ENCODE peak calls at places on chromosome 1, in ten cellular contexts. One of them, this sample, is unnamed.
A peak's percentile ranks its signal among the peaks of the same experiment; 100 is the strongest.

GRCh38 chr1:54275349-54275748 is 75.4 kb downstream of the MRPL37 start:
- DNase-seq in body of pancreas: peak; percentile 58
- DNase-seq in testis: peak; percentile 61
- DNase-seq in Peyer's patch: no peak
- DNase-seq in heart left ventricle: peak; percentile 76
- DNase-seq in tibial nerve: peak; percentile 49
- DNase-seq in esophagus squamous epithelium: no peak
- DNase-seq in suprapubic skin: peak; percentile 87
- DNase-seq in uterus: peak; percentile 80
- DNase-seq in stomach: peak; percentile 72
- DNase-seq in this sample: peak; percentile 42

GRCh38 chr1:107661142-107661541 is 303.8 kb downstream of the VAV3 start:
- DNase-seq in body of pancreas: no peak
- DNase-seq in testis: no peak
- DNase-seq in Peyer's patch: no peak
- DNase-seq in heart left ventricle: no peak
- DNase-seq in tibial nerve: no peak
- DNase-seq in esophagus squamous epithelium: no peak
- DNase-seq in suprapubic skin: no peak
- DNase-seq in uterus: no peak
- DNase-seq in stomach: no peak
- DNase-seq in this sample: no peak

GRCh38 chr1:39183503-39184353 is 20.8 kb upstream of the MACF1 start:
- DNase-seq in body of pancreas: peak; percentile 55
- DNase-seq in testis: peak; percentile 36
- DNase-seq in Peyer's patch: peak; percentile 69
- DNase-seq in heart left ventricle: peak; percentile 33
- DNase-seq in tibial nerve: no peak
- DNase-seq in esophagus squamous epithelium: peak; percentile 22
- DNase-seq in suprapubic skin: peak; percentile 73
- DNase-seq in uterus: peak; percentile 46
- DNase-seq in stomach: peak; percentile 61
- DNase-seq in this sample: peak; percentile 67

GRCh38 chr1:110212165-110213142 is 2.3 kb downstream of the KCNC4 start:
- DNase-seq in body of pancreas: no peak
- DNase-seq in testis: no peak
- DNase-seq in Peyer's patch: no peak
- DNase-seq in heart left ventricle: no peak
- DNase-seq in tibial nerve: no peak
- DNase-seq in esophagus squamous epithelium: no peak
- DNase-seq in suprapubic skin: no peak
- DNase-seq in uterus: peak; percentile 45
- DNase-seq in stomach: no peak
- DNase-seq in this sample: no peak

GRCh38 chr1:115537415-115537814 is 104.4 kb upstream of the VANGL1 start:
- DNase-seq in body of pancreas: no peak
- DNase-seq in testis: no peak
- DNase-seq in Peyer's patch: no peak
- DNase-seq in heart left ventricle: no peak
- DNase-seq in tibial nerve: no peak
- DNase-seq in esophagus squamous epithelium: no peak
- DNase-seq in suprapubic skin: no peak
- DNase-seq in uterus: no peak
- DNase-seq in stomach: no peak
- DNase-seq in this sample: no peak

GRCh38 chr1:201461193-201461657 is 7.8 kb downstream of the PHLDA3 start:
- DNase-seq in body of pancreas: peak; percentile 18
- DNase-seq in testis: no peak
- DNase-seq in Peyer's patch: no peak
- DNase-seq in heart left ventricle: no peak
- DNase-seq in tibial nerve: no peak
- DNase-seq in esophagus squamous epithelium: no peak
- DNase-seq in suprapubic skin: peak; percentile 83
- DNase-seq in uterus: peak; percentile 79
- DNase-seq in stomach: peak; percentile 61
- DNase-seq in this sample: no peak

GRCh38 chr1:222665964-222666363 is 46.3 kb downstream of the AIDA start:
- DNase-seq in body of pancreas: no peak
- DNase-seq in testis: no peak
- DNase-seq in Peyer's patch: no peak
- DNase-seq in heart left ventricle: no peak
- DNase-seq in tibial nerve: no peak
- DNase-seq in esophagus squamous epithelium: no peak
- DNase-seq in suprapubic skin: no peak
- DNase-seq in uterus: no peak
- DNase-seq in stomach: no peak
- DNase-seq in this sample: no peak

GRCh38 chr1:27600500-27601175 is 3.3 kb downstream of the AHDC1 start:
- DNase-seq in body of pancreas: no peak
- DNase-seq in testis: no peak
- DNase-seq in Peyer's patch: no peak
- DNase-seq in heart left ventricle: no peak
- DNase-seq in tibial nerve: no peak
- DNase-seq in esophagus squamous epithelium: no peak
- DNase-seq in suprapubic skin: no peak
- DNase-seq in uterus: peak; percentile 44
- DNase-seq in stomach: no peak
- DNase-seq in this sample: no peak

GRCh38 chr1:24803987-24804530 is 58.8 kb downstream of the CLIC4 start:
- DNase-seq in body of pancreas: no peak
- DNase-seq in testis: no peak
- DNase-seq in Peyer's patch: no peak
- DNase-seq in heart left ventricle: no peak
- DNase-seq in tibial nerve: no peak
- DNase-seq in esophagus squamous epithelium: no peak
- DNase-seq in suprapubic skin: no peak
- DNase-seq in uterus: no peak
- DNase-seq in stomach: no peak
- DNase-seq in this sample: no peak

GRCh38 chr1:207056673-207057072 is 3.6 kb downstream of the PFKFB2 start:
- DNase-seq in body of pancreas: no peak
- DNase-seq in testis: no peak
- DNase-seq in Peyer's patch: peak; percentile 54
- DNase-seq in heart left ventricle: no peak
- DNase-seq in tibial nerve: no peak
- DNase-seq in esophagus squamous epithelium: no peak
- DNase-seq in suprapubic skin: no peak
- DNase-seq in uterus: no peak
- DNase-seq in stomach: peak; percentile 62
- DNase-seq in this sample: no peak

GRCh38 chr1:33918368-33918767 is 54.5 kb downstream of the HMGB4 start:
- DNase-seq in body of pancreas: no peak
- DNase-seq in testis: no peak
- DNase-seq in Peyer's patch: no peak
- DNase-seq in heart left ventricle: no peak
- DNase-seq in tibial nerve: no peak
- DNase-seq in esophagus squamous epithelium: no peak
- DNase-seq in suprapubic skin: no peak
- DNase-seq in uterus: no peak
- DNase-seq in stomach: no peak
- DNase-seq in this sample: peak; percentile 49

GRCh38 chr1:42173961-42174715 is 9.6 kb upstream of the GUCA2A start:
- DNase-seq in body of pancreas: no peak
- DNase-seq in testis: no peak
- DNase-seq in Peyer's patch: no peak
- DNase-seq in heart left ventricle: no peak
- DNase-seq in tibial nerve: no peak
- DNase-seq in esophagus squamous epithelium: no peak
- DNase-seq in suprapubic skin: no peak
- DNase-seq in uterus: no peak
- DNase-seq in stomach: no peak
- DNase-seq in this sample: no peak

GRCh38 chr1:209012443-209013196 is 570.9 kb upstream of the CAMK1G start:
- DNase-seq in body of pancreas: no peak
- DNase-seq in testis: no peak
- DNase-seq in Peyer's patch: no peak
- DNase-seq in heart left ventricle: no peak
- DNase-seq in tibial nerve: no peak
- DNase-seq in esophagus squamous epithelium: no peak
- DNase-seq in suprapubic skin: no peak
- DNase-seq in uterus: no peak
- DNase-seq in stomach: no peak
- DNase-seq in this sample: no peak

GRCh38 chr1:168535536-168535935 is 8.3 kb downstream of the XCL2 start:
- DNase-seq in body of pancreas: no peak
- DNase-seq in testis: no peak
- DNase-seq in Peyer's patch: no peak
- DNase-seq in heart left ventricle: no peak
- DNase-seq in tibial nerve: no peak
- DNase-seq in esophagus squamous epithelium: no peak
- DNase-seq in suprapubic skin: no peak
- DNase-seq in uterus: no peak
- DNase-seq in stomach: no peak
- DNase-seq in this sample: no peak

GRCh38 chr1:109425902-109426277 is 358 bp downstream of the PSMA5 start:
- DNase-seq in body of pancreas: no peak
- DNase-seq in testis: no peak
- DNase-seq in Peyer's patch: no peak
- DNase-seq in heart left ventricle: no peak
- DNase-seq in tibial nerve: no peak
- DNase-seq in esophagus squamous epithelium: no peak
- DNase-seq in suprapubic skin: no peak
- DNase-seq in uterus: no peak
- DNase-seq in stomach: peak; percentile 61
- DNase-seq in this sample: peak; percentile 54

GRCh38 chr1:204624631-204625216 is 60.8 kb downstream of the LRRN2 start:
- DNase-seq in body of pancreas: no peak
- DNase-seq in testis: peak; percentile 27
- DNase-seq in Peyer's patch: no peak
- DNase-seq in heart left ventricle: no peak
- DNase-seq in tibial nerve: no peak
- DNase-seq in esophagus squamous epithelium: no peak
- DNase-seq in suprapubic skin: no peak
- DNase-seq in uterus: no peak
- DNase-seq in stomach: no peak
- DNase-seq in this sample: no peak

GRCh38 chr1:224080082-224080774 is 33.7 kb upstream of the FBXO28 start:
- DNase-seq in body of pancreas: no peak
- DNase-seq in testis: no peak
- DNase-seq in Peyer's patch: no peak
- DNase-seq in heart left ventricle: no peak
- DNase-seq in tibial nerve: no peak
- DNase-seq in esophagus squamous epithelium: no peak
- DNase-seq in suprapubic skin: no peak
- DNase-seq in uterus: no peak
- DNase-seq in stomach: no peak
- DNase-seq in this sample: peak; percentile 23

GRCh38 chr1:183635112-183635605 is 424 bp downstream of the ARPC5 start:
- DNase-seq in body of pancreas: peak; percentile 49
- DNase-seq in testis: peak; percentile 48
- DNase-seq in Peyer's patch: peak; percentile 75
- DNase-seq in heart left ventricle: peak; percentile 48
- DNase-seq in tibial nerve: no peak
- DNase-seq in esophagus squamous epithelium: no peak
- DNase-seq in suprapubic skin: peak; percentile 81
- DNase-seq in uterus: peak; percentile 45
- DNase-seq in stomach: peak; percentile 49
- DNase-seq in this sample: peak; percentile 7

GRCh38 chr1:29852248-29852647 is 615.9 kb downstream of the PTPRU start:
- DNase-seq in body of pancreas: no peak
- DNase-seq in testis: no peak
- DNase-seq in Peyer's patch: no peak
- DNase-seq in heart left ventricle: no peak
- DNase-seq in tibial nerve: no peak
- DNase-seq in esophagus squamous epithelium: no peak
- DNase-seq in suprapubic skin: no peak
- DNase-seq in uterus: no peak
- DNase-seq in stomach: no peak
- DNase-seq in this sample: no peak

GRCh38 chr1:17671741-17672140 is 83.4 kb upstream of the ACTL8 start:
- DNase-seq in body of pancreas: no peak
- DNase-seq in testis: no peak
- DNase-seq in Peyer's patch: no peak
- DNase-seq in heart left ventricle: no peak
- DNase-seq in tibial nerve: no peak
- DNase-seq in esophagus squamous epithelium: no peak
- DNase-seq in suprapubic skin: no peak
- DNase-seq in uterus: no peak
- DNase-seq in stomach: no peak
- DNase-seq in this sample: no peak
- TF ChIP-seq POLR2A in body of pancreas: no peak
- TF ChIP-seq POLR2A in testis: no peak
- TF ChIP-seq POLR2A in Peyer's patch: no peak
- TF ChIP-seq POLR2A in heart left ventricle: no peak
- TF ChIP-seq POLR2A in tibial nerve: no peak
- TF ChIP-seq POLR2A in esophagus squamous epithelium: no peak
- TF ChIP-seq POLR2A in suprapubic skin: no peak
- TF ChIP-seq POLR2A in uterus: no peak
- TF ChIP-seq POLR2A in stomach: no peak
- TF ChIP-seq POLR2A in this sample: no peak

GRCh38 chr1:1349256-1350012 is at the start of gene DVL1:
- DNase-seq in body of pancreas: peak; percentile 68
- DNase-seq in testis: peak; percentile 60
- DNase-seq in Peyer's patch: peak; percentile 82
- DNase-seq in heart left ventricle: peak; percentile 71
- DNase-seq in tibial nerve: peak; percentile 43
- DNase-seq in esophagus squamous epithelium: no peak
- DNase-seq in suprapubic skin: no peak
- DNase-seq in uterus: peak; percentile 65
- DNase-seq in stomach: peak; percentile 61
- DNase-seq in this sample: no peak
- TF ChIP-seq POLR2A in body of pancreas: peak; percentile 16
- TF ChIP-seq POLR2A in testis: no peak
- TF ChIP-seq POLR2A in Peyer's patch: peak; percentile 63
- TF ChIP-seq POLR2A in heart left ventricle: peak; percentile 73
- TF ChIP-seq POLR2A in tibial nerve: peak; percentile 6
- TF ChIP-seq POLR2A in esophagus squamous epithelium: peak; percentile 53
- TF ChIP-seq POLR2A in suprapubic skin: no peak
- TF ChIP-seq POLR2A in uterus: peak; percentile 72
- TF ChIP-seq POLR2A in stomach: no peak
- TF ChIP-seq POLR2A in this sample: no peak

DNA sequence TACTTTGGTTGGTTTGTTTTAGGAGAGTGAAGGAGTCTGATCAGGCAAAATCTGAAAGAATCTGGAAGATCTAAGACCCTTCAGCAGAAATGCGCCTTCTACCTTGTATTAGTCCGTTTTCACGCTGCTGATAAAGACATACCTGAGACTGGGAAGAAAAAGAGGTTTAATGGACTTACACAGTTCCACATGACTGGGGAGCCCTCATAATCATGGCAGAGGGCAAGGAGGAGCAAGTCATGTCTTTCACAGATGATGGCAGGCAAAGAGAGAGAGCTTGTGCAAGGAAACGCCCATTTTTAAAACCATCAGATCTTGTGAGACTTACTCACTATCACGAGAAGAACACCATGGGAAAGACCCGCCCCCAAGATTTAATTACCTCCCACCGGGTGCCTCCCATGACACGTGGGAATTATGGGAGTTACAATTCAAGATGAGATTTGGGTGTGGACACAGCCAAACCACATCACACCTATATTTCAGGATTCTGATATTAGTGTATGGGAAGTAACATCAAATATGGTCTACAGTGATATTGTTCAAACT is 99.3 kb downstream of the GLUL start:
- DNase-seq in body of pancreas: no peak
- DNase-seq in testis: no peak
- DNase-seq in Peyer's patch: no peak
- DNase-seq in heart left ventricle: no peak
- DNase-seq in tibial nerve: no peak
- DNase-seq in esophagus squamous epithelium: no peak
- DNase-seq in suprapubic skin: no peak
- DNase-seq in uterus: no peak
- DNase-seq in stomach: no peak
- DNase-seq in this sample: no peak
- TF ChIP-seq POLR2A in body of pancreas: no peak
- TF ChIP-seq POLR2A in testis: no peak
- TF ChIP-seq POLR2A in Peyer's patch: no peak
- TF ChIP-seq POLR2A in heart left ventricle: no peak
- TF ChIP-seq POLR2A in tibial nerve: no peak
- TF ChIP-seq POLR2A in esophagus squamous epithelium: no peak
- TF ChIP-seq POLR2A in suprapubic skin: no peak
- TF ChIP-seq POLR2A in uterus: no peak
- TF ChIP-seq POLR2A in stomach: no peak
- TF ChIP-seq POLR2A in this sample: no peak

GRCh38 chr1:15424146-15424667 is 14.0 kb upstream of the CTRC start:
- DNase-seq in body of pancreas: peak; percentile 89
- DNase-seq in testis: peak; percentile 73
- DNase-seq in Peyer's patch: peak; percentile 91
- DNase-seq in heart left ventricle: no peak
- DNase-seq in tibial nerve: no peak
- DNase-seq in esophagus squamous epithelium: no peak
- DNase-seq in suprapubic skin: no peak
- DNase-seq in uterus: no peak
- DNase-seq in stomach: peak; percentile 91
- DNase-seq in this sample: no peak
- TF ChIP-seq POLR2A in body of pancreas: peak; percentile 71
- TF ChIP-seq POLR2A in testis: no peak
- TF ChIP-seq POLR2A in Peyer's patch: peak; percentile 54
- TF ChIP-seq POLR2A in heart left ventricle: no peak
- TF ChIP-seq POLR2A in tibial nerve: no peak
- TF ChIP-seq POLR2A in esophagus squamous epithelium: no peak
- TF ChIP-seq POLR2A in suprapubic skin: no peak
- TF ChIP-seq POLR2A in uterus: no peak
- TF ChIP-seq POLR2A in stomach: no peak
- TF ChIP-seq POLR2A in this sample: no peak